ENCODE peak calls at places on chromosome 7, in five cellular contexts. P, N, T, A and I are unnamed samples.

GRCh38 chr7:13602036-13602435 is 387.4 kb downstream of the ETV1 start:
- DNase-seq in T (no peak), N (no peak), P (peak; percentile 20), A (no peak), I (no peak)

GRCh38 chr7:26090927-26091519 is 61.0 kb upstream of the NFE2L3 start:
- DNase-seq in P (peak; percentile 80), T (peak; percentile 30), N (no peak), A (peak; percentile 61), I (peak; percentile 53)

GRCh38 chr7:17150018-17150417 is 148.4 kb upstream of the AHR start:
- DNase-seq in A (no peak), N (no peak), T (no peak), P (no peak), I (no peak)

GRCh38 chr7:111855842-111856227 is 293.5 kb upstream of the IMMP2L start:
- DNase-seq in P (peak; percentile 51), A (no peak), T (no peak), N (no peak), I (peak; percentile 26)

GRCh38 chr7:26865094-26865388 is 651 bp upstream of the SKAP2 start:
- DNase-seq in P (peak; percentile 63), A (no peak), N (no peak), T (no peak), I (no peak)

GRCh38 chr7:87218941-87219544 is 489 bp downstream of the TMEM243 start:
- DNase-seq in P (peak; percentile 60), T (no peak), A (peak; percentile 44), N (peak; percentile 25), I (peak; percentile 35)

GRCh38 chr7:159213253-159213652 is 68.6 kb upstream of the VIPR2 start:
- DNase-seq in T (no peak), N (no peak), A (no peak), P (no peak), I (no peak)

GRCh38 chr7:158863611-158864506 is 7.5 kb downstream of the DYNC2I1 start:
- DNase-seq in P (peak; percentile 84), A (peak; percentile 98), T (peak; percentile 33), N (no peak), I (peak; percentile 75)

GRCh38 chr7:10802526-10802925 is 171.1 kb upstream of the PHF14 start:
- DNase-seq in P (no peak), T (no peak), A (no peak), N (no peak), I (peak; percentile 8)

GRCh38 chr7:64747802-64748201 is 46.4 kb upstream of the ZNF138 start:
- DNase-seq in N (no peak), T (no peak), A (no peak), P (no peak), I (no peak)

GRCh38 chr7:64879097-64879730 is 23.9 kb upstream of the ZNF273 start:
- DNase-seq in T (no peak), N (no peak), A (no peak), P (peak; percentile 9), I (no peak)

GRCh38 chr7:116929021-116929420 is 24.3 kb upstream of the ST7 start:
- DNase-seq in N (no peak), T (no peak), A (no peak), P (no peak), I (no peak)

GRCh38 chr7:140876519-140877248 is 48.0 kb downstream of the BRAF start:
- DNase-seq in A (no peak), N (no peak), P (no peak), T (peak; percentile 47), I (no peak)

GRCh38 chr7:12770227-12770975 is 83.0 kb downstream of the ARL4A start:
- DNase-seq in T (no peak), A (no peak), N (no peak), P (no peak), I (peak; percentile 33)

GRCh38 chr7:50281680-50282445 is 22.7 kb upstream of the IKZF1 start:
- DNase-seq in N (no peak), P (no peak), A (no peak), T (peak; percentile 81), I (no peak)
- TF ChIP-seq JUND in N (no peak), P (no peak), A (no peak), T (no peak), I (no peak)

GRCh38 chr7:90708841-90709317 is 112.8 kb downstream of the CDK14 start:
- DNase-seq in A (peak; percentile 7), N (no peak), P (no peak), T (peak; percentile 67), I (peak; percentile 46)
- TF ChIP-seq JUND in A (no peak), N (peak; percentile 51), P (no peak), T (no peak), I (no peak)

GRCh38 chr7:93817561-93817960 is 73.0 kb downstream of the TFPI2 start:
- DNase-seq in A (no peak), N (no peak), T (no peak), P (no peak), I (no peak)
- TF ChIP-seq JUND in A (no peak), N (no peak), T (no peak), P (no peak), I (no peak)

GRCh38 chr7:82173400-82174021 is 270.1 kb downstream of the CACNA2D1 start:
- DNase-seq in N (no peak), A (no peak), P (no peak), T (no peak), I (peak; percentile 41)
- TF ChIP-seq JUND in N (no peak), A (no peak), P (no peak), T (no peak), I (no peak)